ENCODE peak calls at places on chromosome 4, in nine cellular contexts. D, N, Q, W, O, V, L, E and X are unnamed samples.

GRCh38 chr4:1356181-1356998 is 9.4 kb downstream of the UVSSA start:
- DNase-seq in E (peak), L (peak), N (peak), O (no peak), W (peak), V (no peak), D (no peak), Q (peak), X (no peak)

GRCh38 chr4:129282293-129282692 is 186.3 kb downstream of the C4orf33 start:
- DNase-seq in D (no peak), O (no peak), L (no peak), W (no peak), Q (no peak), V (no peak), E (no peak), N (no peak), X (no peak)

GRCh38 chr4:7725951-7726350 is 213.7 kb downstream of the AFAP1 start:
- DNase-seq in W (peak), L (no peak), N (no peak), V (no peak), O (peak), Q (no peak), E (no peak), D (no peak), X (peak)

GRCh38 chr4:114694770-114695169 is 96.2 kb downstream of the UGT8 start:
- DNase-seq in V (no peak), E (no peak), N (no peak), Q (peak), O (peak), W (no peak), D (no peak), L (no peak), X (peak)

GRCh38 chr4:169114341-169114974 is 104.4 kb upstream of the CBR4 start:
- DNase-seq in V (no peak), E (no peak), W (no peak), L (no peak), N (no peak), O (no peak), D (no peak), Q (no peak), X (no peak)

GRCh38 chr4:98026362-98026761 is 116.9 kb downstream of the STPG2 start:
- DNase-seq in Q (no peak), W (no peak), D (no peak), E (no peak), O (no peak), V (no peak), N (no peak), L (no peak), X (no peak)

GRCh38 chr4:42570221-42570620 is 86.7 kb downstream of the ATP8A1 start:
- DNase-seq in V (no peak), E (no peak), L (no peak), N (no peak), O (no peak), Q (peak), W (peak), D (no peak), X (no peak)

GRCh38 chr4:1610791-1611500 is 73.2 kb downstream of the FAM53A start:
- DNase-seq in Q (no peak), V (no peak), W (no peak), O (no peak), E (no peak), L (peak), D (no peak), N (no peak), X (no peak)

GRCh38 chr4:8295471-8295870 is 25.9 kb downstream of the HTRA3 start:
- DNase-seq in W (no peak), N (no peak), L (peak), E (no peak), O (no peak), V (no peak), Q (no peak), D (no peak), X (no peak)

GRCh38 chr4:187258651-187259401 is 535.2 kb upstream of the FAT1 start:
- DNase-seq in Q (no peak), L (no peak), W (no peak), E (no peak), N (no peak), D (no peak), O (no peak), V (no peak), X (no peak)

GRCh38 chr4:88033309-88033708 is 25.9 kb downstream of the PKD2 start:
- DNase-seq in D (no peak), V (peak), E (no peak), N (peak), L (no peak), W (no peak), O (peak), Q (peak), X (peak)

GRCh38 chr4:22345678-22346077 is 170.2 kb downstream of the ADGRA3 start:
- DNase-seq in D (no peak), O (no peak), V (no peak), L (no peak), E (no peak), W (no peak), Q (no peak), N (no peak), X (no peak)

GRCh38 chr4:170017252-170017651 is 8.9 kb downstream of the MFAP3L start:
- DNase-seq in N (no peak), W (no peak), Q (no peak), O (no peak), V (no peak), L (no peak), D (no peak), E (no peak), X (no peak)

GRCh38 chr4:7432531-7433375 is 2.0 kb downstream of the PSAPL1 start:
- DNase-seq in L (no peak), Q (no peak), E (peak), W (no peak), D (no peak), O (no peak), N (no peak), V (no peak), X (no peak)

GRCh38 chr4:18285357-18285756 is 263.8 kb upstream of the LCORL start:
- DNase-seq in O (no peak), E (no peak), Q (no peak), N (no peak), W (no peak), D (no peak), L (no peak), V (no peak), X (no peak)

GRCh38 chr4:102665527-102665926 is 95.2 kb downstream of the MANBA start:
- DNase-seq in V (no peak), L (no peak), N (no peak), W (no peak), O (peak), E (no peak), Q (no peak), D (no peak), X (peak)

GRCh38 chr4:7263166-7263565 is 70.8 kb downstream of the SORCS2 start:
- DNase-seq in W (no peak), D (no peak), V (no peak), N (no peak), E (no peak), O (peak), Q (no peak), L (no peak), X (no peak)

GRCh38 chr4:105930696-105931095 is 35.4 kb downstream of the NPNT start:
- DNase-seq in D (no peak), E (no peak), Q (no peak), V (peak), L (no peak), O (no peak), W (no peak), N (no peak), X (no peak)

GRCh38 chr4:123676550-123677229 is 280.1 kb downstream of the SPRY1 start:
- DNase-seq in N (no peak), D (no peak), E (no peak), Q (no peak), W (no peak), V (no peak), O (no peak), L (no peak), X (no peak)

GRCh38 chr4:108446554-108446953 is 173.8 kb upstream of the RPL34 start:
- DNase-seq in O (no peak), V (no peak), W (no peak), Q (peak), N (peak), E (no peak), D (no peak), L (no peak), X (no peak)

GRCh38 chr4:138103597-138104461 is 138.3 kb downstream of the SLC7A11 start:
- DNase-seq in E (no peak), Q (no peak), V (no peak), L (no peak), W (no peak), N (no peak), D (no peak), O (no peak), X (no peak)

GRCh38 chr4:149549911-149550310 is 265.7 kb downstream of the IQCM start:
- DNase-seq in O (peak), N (peak), D (no peak), V (peak), E (no peak), Q (peak), L (peak), W (no peak), X (no peak)

DNA sequence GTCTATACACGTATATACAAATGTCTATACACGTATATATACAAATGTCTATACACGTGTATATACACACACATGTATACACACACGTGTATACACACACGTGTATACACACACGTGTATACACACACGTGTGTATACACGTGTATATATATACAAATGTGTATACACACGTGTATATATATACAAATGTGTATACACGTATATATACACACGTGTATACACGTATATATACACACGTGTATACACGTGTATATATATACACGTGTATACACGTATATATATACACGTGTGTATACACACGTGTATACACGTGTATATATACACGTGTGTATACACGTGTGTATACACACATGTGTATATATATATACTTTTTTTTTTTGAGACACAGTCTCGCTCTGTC is 23.9 kb upstream of the N4BP2 start:
- DNase-seq in W (no peak), V (no peak), L (no peak), D (no peak), E (no peak), N (no peak), O (no peak), Q (no peak), X (no peak)
- TF ChIP-seq CTCF in W (no peak), V (no peak), L (no peak), D (no peak), E (no peak), N (no peak), O (no peak), Q (no peak), X (no peak)

GRCh38 chr4:104352211-104352610 is 142.5 kb downstream of the CXXC4 start:
- DNase-seq in N (no peak), V (no peak), D (no peak), L (no peak), E (no peak), Q (no peak), O (no peak), W (no peak), X (no peak)
- TF ChIP-seq CTCF in N (no peak), V (peak), D (no peak), L (no peak), E (no peak), Q (no peak), O (peak), W (no peak), X (no peak)

GRCh38 chr4:16659120-16659519 is 239.3 kb downstream of the LDB2 start:
- DNase-seq in W (no peak), Q (peak), V (no peak), O (no peak), D (no peak), N (no peak), L (no peak), E (no peak), X (no peak)

GRCh38 chr4:16663722-16664121 is 234.7 kb downstream of the LDB2 start:
- DNase-seq in D (no peak), O (no peak), E (no peak), W (no peak), N (no peak), Q (no peak), V (no peak), L (no peak), X (no peak)

GRCh38 chr4:16661813-16662212 is 236.6 kb downstream of the LDB2 start:
- DNase-seq in Q (no peak), N (no peak), E (no peak), D (no peak), L (no peak), V (no peak), O (no peak), W (no peak), X (no peak)

GRCh38 chr4:16655140-16655539 is 243.3 kb downstream of the LDB2 start:
- DNase-seq in W (no peak), D (no peak), L (no peak), N (no peak), Q (no peak), V (no peak), O (no peak), E (no peak), X (no peak)

DNA sequence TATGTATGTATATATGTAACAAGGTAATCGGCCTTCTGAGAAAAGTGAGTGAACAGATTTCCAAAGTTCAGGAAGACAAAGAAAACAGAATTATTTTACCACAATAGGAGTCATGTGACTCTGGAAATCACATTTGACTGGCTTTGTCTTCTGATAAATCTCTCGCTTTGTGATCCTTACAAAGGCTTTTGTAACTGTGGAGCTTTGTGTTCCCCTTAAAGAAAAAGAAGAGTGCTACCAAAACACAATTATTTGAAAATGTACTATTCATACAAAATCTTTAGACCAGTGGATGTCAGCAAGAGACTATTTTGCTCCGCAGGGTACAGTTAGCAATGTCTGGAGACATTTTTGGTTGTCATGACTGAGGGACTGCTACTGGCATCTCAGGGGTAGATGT is 238.8 kb downstream of the LDB2 start:
- DNase-seq in N (no peak), E (no peak), Q (no peak), V (no peak), O (no peak), L (no peak), W (no peak), D (no peak), X (no peak)
- TF ChIP-seq CTCF in N (no peak), E (no peak), Q (no peak), V (no peak), O (no peak), L (no peak), W (peak), D (no peak), X (no peak)

DNA sequence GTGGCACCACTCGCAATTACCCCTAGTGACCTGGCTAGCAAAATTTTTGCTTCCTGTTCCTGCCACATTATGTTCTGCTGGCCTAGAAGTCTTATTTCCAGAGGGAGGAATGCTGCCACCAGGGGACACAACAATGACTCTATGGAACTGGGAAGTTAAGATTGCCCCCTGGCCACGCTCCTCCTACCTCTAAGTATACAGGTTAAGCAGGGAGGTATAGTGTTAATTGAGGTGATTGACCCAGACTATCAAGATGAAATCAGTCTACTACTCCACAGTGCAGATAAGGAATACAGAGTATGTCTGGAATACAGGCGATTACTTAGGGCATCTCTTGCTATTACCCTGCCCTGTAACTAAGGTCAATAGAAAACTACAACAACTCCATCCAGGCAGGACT is 48.8 kb upstream of the SMARCAD1 start:
- DNase-seq in N (no peak), L (no peak), D (no peak), Q (no peak), V (no peak), W (no peak), E (no peak), O (no peak), X (no peak)
- TF ChIP-seq CTCF in N (no peak), L (no peak), D (no peak), Q (no peak), V (no peak), W (no peak), E (no peak), O (no peak), X (no peak)

GRCh38 chr4:147407261-147408045 is 73.4 kb upstream of the EDNRA start:
- DNase-seq in O (no peak), W (no peak), D (no peak), L (no peak), V (no peak), E (no peak), N (no peak), Q (no peak), X (no peak)
- TF ChIP-seq CTCF in O (peak), W (no peak), D (no peak), L (peak), V (no peak), E (no peak), N (peak), Q (no peak), X (peak)